ENCODE peak calls at places on chromosomes 13 and 19, in ten cellular contexts. R is mucosa of descending colon; H is A549; A is lung; P is fibroblast of pulmonary artery; Z is brain microvascular endothelial cell; F is tibial artery; I is IMR-90; L is WERI-Rb-1; V is CD8-positive, alpha-beta T cell. B is an unnamed sample.

GRCh38 chr13:103517066-103517767 is 451.0 kb upstream of the SLC10A2 start:
- DNase-seq in R (no peak), H (no peak), A (no peak), P (no peak), Z (no peak), F (no peak), I (no peak), L (no peak), V (no peak), B (no peak)

GRCh38 chr13:92225861-92226260 is 827.4 kb downstream of the GPC5 start:
- DNase-seq in R (no peak), H (no peak), A (no peak), P (no peak), Z (no peak), F (no peak), I (no peak), L (no peak), V (no peak), B (no peak)

GRCh38 chr13:114115796-114116195 is 16.6 kb downstream of the RASA3 start:
- DNase-seq in R (peak), H (no peak), A (no peak), P (no peak), Z (no peak), F (no peak), I (no peak), L (no peak), V (no peak), B (no peak)

GRCh38 chr19:54473071-54473941 is at the start of gene CDC42EP5:
- DNase-seq in R (peak), H (no peak), A (no peak), P (peak), Z (peak), F (peak), I (peak), L (no peak), V (no peak), B (peak)

GRCh38 chr19:50745221-50745620 is 22.1 kb downstream of the CLEC11A start:
- DNase-seq in R (no peak), H (no peak), A (no peak), P (no peak), Z (no peak), F (no peak), I (no peak), L (no peak), V (no peak), B (no peak)

GRCh38 chr13:73323615-73324014 is 264.8 kb downstream of the KLF5 start:
- DNase-seq in R (no peak), H (no peak), A (no peak), P (no peak), Z (no peak), F (no peak), I (no peak), L (no peak), V (no peak), B (no peak)

GRCh38 chr13:97982286-97982685 is 28.8 kb downstream of the IPO5 start:
- DNase-seq in R (no peak), H (no peak), A (no peak), P (peak), Z (no peak), F (no peak), I (peak), L (no peak), V (no peak), B (no peak)

GRCh38 chr13:112652512-112653458 is 37.1 kb upstream of the ATP11A start:
- DNase-seq in R (no peak), H (no peak), A (no peak), P (no peak), Z (no peak), F (no peak), I (no peak), L (no peak), V (no peak), B (peak)

GRCh38 chr19:47228937-47229673 is 1.9 kb downstream of the BBC3 start:
- DNase-seq in R (no peak), H (peak), A (no peak), P (peak), Z (peak), F (peak), I (peak), L (no peak), V (no peak), B (peak)

DNA sequence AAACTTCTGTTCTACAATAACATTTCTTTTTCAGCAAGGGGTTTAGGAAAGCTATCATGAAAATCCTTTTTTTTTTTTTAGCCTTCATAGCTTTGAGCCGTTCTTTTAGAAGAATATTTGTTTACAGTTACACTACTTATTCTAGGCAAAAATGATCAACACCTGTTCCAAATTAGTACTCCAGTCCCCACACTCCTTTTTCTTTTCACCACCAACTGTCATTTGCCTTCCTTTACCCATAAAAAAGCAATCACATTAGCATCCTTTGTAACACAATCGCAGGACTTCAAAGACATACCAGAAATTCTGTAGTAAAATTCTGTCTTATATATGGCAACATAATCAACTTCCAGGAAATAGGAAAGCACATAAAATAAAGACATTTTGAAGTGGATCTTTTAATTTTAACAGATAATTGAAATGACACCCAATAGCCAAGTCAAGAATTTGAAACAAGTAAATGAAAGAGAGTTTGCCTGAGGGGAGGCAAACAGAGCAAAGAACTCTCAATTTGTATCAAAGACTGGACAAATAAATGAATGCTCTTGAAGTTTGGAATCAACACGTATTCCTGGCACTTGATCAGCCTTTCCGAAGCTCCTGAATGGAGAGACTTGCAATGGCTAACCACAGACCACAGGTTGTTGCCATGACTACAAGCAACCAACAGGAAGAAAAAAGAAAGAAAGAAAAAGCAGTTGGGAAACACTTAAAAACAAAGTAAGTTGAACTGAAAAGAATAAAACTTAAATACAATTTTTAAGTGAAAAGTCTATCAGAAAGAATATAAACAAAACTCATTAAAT is 206.8 kb downstream of the PCDH9 start:
- DNase-seq in R (no peak), H (peak), A (peak), P (peak), Z (peak), F (no peak), I (peak), L (no peak), V (no peak), B (peak)
- H3K4me3 ChIP-seq in R (no peak), H (no peak), A (no peak), P (no peak), Z (no peak), F (no peak), I (no peak), L (no peak), V (no peak), B (no peak)

GRCh38 chr19:7763696-7764095 is 653 bp downstream of the CLEC4M start:
- DNase-seq in R (no peak), H (no peak), A (no peak), P (no peak), Z (no peak), F (no peak), I (no peak), L (no peak), V (no peak), B (no peak)

GRCh38 chr19:7769171-7769570 is 6.1 kb downstream of the CLEC4M start:
- DNase-seq in R (no peak), H (no peak), A (no peak), P (no peak), Z (no peak), F (no peak), I (no peak), L (peak), V (no peak), B (no peak)

GRCh38 chr19:7771072-7771471 is 8.0 kb downstream of the CLEC4M start:
- DNase-seq in R (no peak), H (no peak), A (no peak), P (no peak), Z (no peak), F (no peak), I (no peak), L (no peak), V (no peak), B (no peak)

GRCh38 chr19:7766535-7766934 is 3.5 kb downstream of the CLEC4M start:
- DNase-seq in R (no peak), H (no peak), A (no peak), P (no peak), Z (no peak), F (no peak), I (no peak), L (no peak), V (no peak), B (no peak)

DNA sequence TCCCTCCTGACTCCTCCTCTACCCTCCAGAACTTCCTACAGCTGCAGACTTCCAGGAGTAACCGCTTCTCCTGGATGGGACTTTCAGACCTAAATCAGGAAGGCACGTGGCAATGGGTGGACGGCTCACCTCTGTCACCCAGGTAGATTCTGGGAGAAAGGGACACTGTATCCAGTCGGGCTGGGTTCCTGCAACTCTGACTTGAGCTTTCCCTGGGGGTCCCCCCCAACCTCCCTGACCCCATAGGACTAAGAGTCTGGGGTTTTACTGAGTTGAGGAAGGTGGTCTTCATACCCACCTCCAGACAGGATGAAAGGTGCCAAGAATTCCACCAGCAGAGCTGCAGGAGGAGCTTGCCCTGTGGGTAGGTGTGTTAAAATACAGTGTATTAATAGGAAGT is 4.4 kb downstream of the CLEC4M start:
- DNase-seq in R (no peak), H (no peak), A (no peak), P (no peak), Z (no peak), F (no peak), I (no peak), L (no peak), V (no peak), B (no peak)
- TF ChIP-seq CTCF in R (no peak), H (no peak), A (no peak), P (no peak), Z (no peak), F (no peak), I (no peak), L (no peak), V (no peak), B (no peak)

GRCh38 chr13:21075303-21076264 is 14.2 kb upstream of the LATS2 start:
- DNase-seq in R (no peak), H (no peak), A (no peak), P (no peak), Z (no peak), F (no peak), I (no peak), L (no peak), V (no peak), B (peak)
- H3K4me3 ChIP-seq in R (no peak), H (peak), A (peak), P (peak), Z (peak), F (peak), I (no peak), L (no peak), V (peak), B (peak)

GRCh38 chr19:6731822-6732221 is 5.6 kb downstream of the GPR108 start:
- DNase-seq in R (peak), H (no peak), A (no peak), P (no peak), Z (no peak), F (no peak), I (no peak), L (no peak), V (no peak), B (no peak)
- TF ChIP-seq CTCF in R (no peak), H (no peak), A (no peak), P (no peak), Z (no peak), F (no peak), I (no peak), L (no peak), V (no peak), B (no peak)

GRCh38 chr19:56838680-56838929 is 1.9 kb downstream of the PEG3 start:
- DNase-seq in R (no peak), H (no peak), A (no peak), P (no peak), Z (no peak), F (no peak), I (no peak), L (no peak), V (no peak), B (no peak)

GRCh38 chr19:56841194-56841546 is 644 bp upstream of the PEG3 start:
- DNase-seq in R (no peak), H (no peak), A (no peak), P (no peak), Z (no peak), F (no peak), I (no peak), L (no peak), V (no peak), B (no peak)

GRCh38 chr19:56838930-56839664 is 1.4 kb downstream of the PEG3 start:
- DNase-seq in R (peak), H (peak), A (peak), P (peak), Z (peak), F (peak), I (no peak), L (peak), V (no peak), B (peak)

GRCh38 chr19:56840452-56841193 is at the start of the genes PEG3 and ZIM2:
- DNase-seq in R (peak), H (no peak), A (no peak), P (peak), Z (no peak), F (peak), I (no peak), L (peak), V (no peak), B (no peak)

GRCh38 chr19:56839665-56840451 is 668 bp downstream of the PEG3 start:
- DNase-seq in R (peak), H (no peak), A (peak), P (peak), Z (peak), F (peak), I (no peak), L (peak), V (no peak), B (peak)
- H3K4me3 ChIP-seq in R (no peak), H (no peak), A (no peak), P (no peak), Z (no peak), F (peak), I (no peak), L (peak), V (no peak), B (no peak)

DNA sequence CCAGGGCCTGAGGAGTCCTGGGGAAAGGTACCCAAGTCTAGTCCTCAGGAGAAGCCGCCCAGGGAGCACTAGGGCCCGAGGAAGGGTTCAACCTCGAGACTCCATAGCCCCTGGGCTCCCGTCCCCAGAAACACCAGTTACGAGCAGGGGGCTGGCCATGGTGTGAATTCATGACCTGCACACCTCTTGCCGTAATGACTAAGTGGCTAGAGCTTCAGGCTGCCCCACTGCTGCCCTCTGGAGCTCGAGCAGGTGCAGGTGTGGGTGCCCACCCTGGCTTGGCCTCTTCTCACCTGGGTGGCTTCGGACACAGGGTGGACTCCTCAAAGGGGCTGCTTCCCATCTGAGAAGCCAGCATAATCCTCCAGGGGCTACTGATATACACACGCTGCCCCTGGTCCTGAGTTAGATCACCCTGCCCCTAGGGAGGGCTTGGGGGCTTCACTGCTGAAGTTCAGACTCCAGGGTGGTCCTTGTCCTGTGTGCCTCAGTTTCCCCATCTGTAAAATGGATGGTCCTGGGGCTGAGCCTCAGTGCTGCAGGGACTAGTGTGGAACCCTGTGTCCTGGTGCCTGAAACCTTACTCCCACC is 13.6 kb downstream of the SPC24 start:
- DNase-seq in R (no peak), H (peak), A (no peak), P (no peak), Z (no peak), F (no peak), I (no peak), L (no peak), V (no peak), B (no peak)
- TF ChIP-seq CTCF in R (no peak), H (peak), A (no peak), P (no peak), Z (no peak), F (no peak), I (no peak), L (peak), V (no peak), B (no peak)

GRCh38 chr19:56211718-56212117 is 9.6 kb downstream of the ZSCAN5C start:
- DNase-seq in R (no peak), H (no peak), A (no peak), P (no peak), Z (no peak), F (no peak), I (no peak), L (no peak), V (no peak), B (no peak)
- H3K4me3 ChIP-seq in R (no peak), H (no peak), A (no peak), P (no peak), Z (no peak), F (no peak), I (no peak), L (no peak), V (no peak), B (no peak)

GRCh38 chr19:2425622-2426581 is 1.5 kb downstream of the TIMM13 start:
- DNase-seq in R (no peak), H (no peak), A (no peak), P (no peak), Z (no peak), F (no peak), I (no peak), L (no peak), V (no peak), B (no peak)

GRCh38 chr19:2427323-2428026 is at the start of gene TIMM13:
- DNase-seq in R (peak), H (peak), A (peak), P (peak), Z (peak), F (peak), I (peak), L (peak), V (peak), B (peak)

GRCh38 chr19:2428027-2428690 is 773 bp upstream of the TIMM13 start:
- DNase-seq in R (peak), H (no peak), A (no peak), P (no peak), Z (peak), F (no peak), I (peak), L (peak), V (no peak), B (peak)

GRCh38 chr19:2424686-2425621 is 2.4 kb downstream of the TIMM13 start:
- DNase-seq in R (no peak), H (no peak), A (no peak), P (peak), Z (peak), F (no peak), I (peak), L (no peak), V (no peak), B (peak)

GRCh38 chr19:2426661-2427322 is 594 bp downstream of the TIMM13 start:
- DNase-seq in R (peak), H (peak), A (no peak), P (peak), Z (peak), F (no peak), I (peak), L (peak), V (no peak), B (peak)
- TF ChIP-seq CTCF in R (no peak), H (no peak), A (no peak), P (no peak), Z (peak), F (no peak), I (peak), L (no peak), V (no peak), B (no peak)

DNA sequence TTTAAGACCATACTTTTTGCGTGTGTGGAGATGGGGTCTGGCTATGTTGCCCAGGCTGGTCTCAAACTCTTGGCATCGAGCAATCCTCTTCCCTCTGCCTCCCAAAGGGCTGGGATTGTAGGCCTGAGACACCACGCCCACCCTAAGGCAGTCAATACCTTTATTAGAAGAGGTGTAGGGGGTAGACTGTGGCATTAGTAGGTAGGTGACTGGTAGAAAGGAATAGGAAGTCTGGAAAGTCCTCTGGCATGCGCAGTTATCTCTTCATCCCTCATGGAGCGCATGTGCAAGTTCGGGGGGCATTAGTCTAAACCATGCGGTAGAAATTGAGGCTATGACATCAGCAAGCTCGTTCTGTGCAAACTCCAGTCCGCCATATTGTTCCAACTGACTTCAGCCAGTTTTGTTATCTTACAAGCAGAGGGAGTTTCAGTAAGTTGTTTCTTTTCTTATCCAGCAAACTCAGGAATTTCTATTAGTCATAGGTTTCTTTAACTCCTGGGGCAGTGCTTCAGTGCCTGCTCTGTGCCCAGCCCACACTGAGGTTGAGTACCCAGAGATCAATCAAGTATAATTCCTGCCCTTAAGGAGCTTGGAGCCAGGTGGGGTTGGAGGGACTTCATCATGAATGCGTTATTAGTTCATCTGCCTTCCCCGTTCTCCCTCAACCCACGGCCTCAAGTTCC is 7.3 kb upstream of the RANBP3 start:
- DNase-seq in R (no peak), H (no peak), A (no peak), P (peak), Z (peak), F (no peak), I (peak), L (no peak), V (no peak), B (peak)
- H3K4me3 ChIP-seq in R (no peak), H (no peak), A (no peak), P (no peak), Z (no peak), F (no peak), I (no peak), L (no peak), V (no peak), B (no peak)

B was measured in epithelial cell of esophagus.